ENCODE peak calls at places on chromosomes 11 and 22, in six cellular contexts. U, J, T, Z, O and X are unnamed samples.

GRCh38 chr11:66066751-66067150 is 3.3 kb upstream of the PACS1 start:
- DNase-seq in U (no peak), J (no peak), T (no peak), Z (no peak), O (no peak), X (no peak)

GRCh38 chr11:27075192-27075591 is 34.6 kb downstream of the BBOX1 start:
- DNase-seq in U (no peak), J (no peak), T (no peak), Z (no peak), O (no peak), X (no peak)

GRCh38 chr11:92455221-92455790 is 230.7 kb downstream of the FAT3 start:
- DNase-seq in U (no peak), J (no peak), T (no peak), Z (no peak), O (no peak), X (no peak)

GRCh38 chr22:27401321-27401720 is 400.2 kb downstream of the MN1 start:
- DNase-seq in U (no peak), J (no peak), T (no peak), Z (no peak), O (no peak), X (no peak)

GRCh38 chr22:35521358-35522264 is 19.0 kb upstream of the RASD2 start:
- DNase-seq in U (no peak), J (peak; percentile 9), T (no peak), Z (no peak), O (peak; percentile 9), X (no peak)

GRCh38 chr11:84165139-84165538 is 879.0 kb upstream of the CCDC90B start:
- DNase-seq in U (no peak), J (no peak), T (no peak), Z (peak; percentile 24), O (no peak), X (no peak)

GRCh38 chr11:10625281-10625981 is 57.0 kb upstream of the LYVE1 start:
- DNase-seq in U (no peak), J (no peak), T (no peak), Z (no peak), O (no peak), X (no peak)

GRCh38 chr11:43554148-43554473 is 126.4 kb upstream of the HSD17B12 start:
- DNase-seq in U (no peak), J (no peak), T (no peak), Z (no peak), O (no peak), X (no peak)

GRCh38 chr11:61731956-61732675 is 20.3 kb upstream of the MYRF start:
- DNase-seq in U (no peak), J (no peak), T (no peak), Z (no peak), O (no peak), X (no peak)
- TF ChIP-seq CTCF in U (no peak), J (no peak), T (no peak), Z (no peak), O (no peak), X (no peak)

GRCh38 chr22:31610611-31611010 is 51.4 kb downstream of the PISD start:
- DNase-seq in U (no peak), J (no peak), T (no peak), Z (no peak), O (no peak), X (no peak)

GRCh38 chr22:31612891-31613285 is 49.1 kb downstream of the PISD start:
- DNase-seq in U (no peak), J (no peak), T (no peak), Z (no peak), O (no peak), X (no peak)

GRCh38 chr22:31613286-31613903 is 48.6 kb downstream of the PISD start:
- DNase-seq in U (no peak), J (no peak), T (no peak), Z (no peak), O (no peak), X (no peak)

GRCh38 chr22:31609716-31610115 is 52.3 kb downstream of the PISD start:
- DNase-seq in U (no peak), J (no peak), T (no peak), Z (no peak), O (no peak), X (no peak)

GRCh38 chr22:31611065-31611760 is 50.8 kb downstream of the PISD start:
- DNase-seq in U (no peak), J (no peak), T (no peak), Z (no peak), O (no peak), X (no peak)
- TF ChIP-seq CTCF in U (no peak), J (no peak), T (no peak), Z (no peak), O (no peak), X (no peak)

DNA sequence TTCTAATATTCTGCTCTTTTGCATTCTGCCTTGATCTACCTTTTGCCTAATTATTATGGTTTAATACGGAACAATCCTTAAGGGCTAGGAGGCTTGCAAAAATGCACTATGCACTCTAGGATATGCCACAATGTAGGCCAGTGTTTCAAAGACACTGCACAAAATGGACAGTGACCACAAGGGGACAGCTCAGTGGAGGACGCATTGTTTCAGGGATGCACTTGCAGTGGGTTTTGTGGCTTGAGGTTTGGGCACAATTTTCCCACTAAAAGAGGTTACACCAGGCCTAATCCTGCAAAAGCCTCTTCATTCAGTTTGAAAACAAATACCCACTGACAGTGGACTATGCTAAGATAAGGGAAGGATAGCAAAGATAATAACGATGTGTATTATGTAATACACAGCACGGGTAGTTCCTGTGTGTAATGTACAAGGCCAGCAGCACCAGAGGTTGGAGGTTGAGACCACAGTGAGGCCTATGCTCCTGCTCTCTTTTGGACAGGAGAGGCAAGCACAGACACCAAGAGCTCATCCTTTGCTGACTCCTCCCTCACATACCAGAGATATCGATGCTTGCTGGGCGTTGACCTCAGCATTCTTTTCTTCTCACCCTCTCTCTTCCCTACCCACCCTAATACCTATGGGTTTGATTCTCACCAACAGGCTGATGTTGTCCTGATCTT is 12.7 kb downstream of the MAP6 start:
- DNase-seq in U (no peak), J (no peak), T (no peak), Z (no peak), O (peak; percentile 34), X (no peak)
- TF ChIP-seq CTCF in U (no peak), J (no peak), T (no peak), Z (no peak), O (no peak), X (no peak)

DNA sequence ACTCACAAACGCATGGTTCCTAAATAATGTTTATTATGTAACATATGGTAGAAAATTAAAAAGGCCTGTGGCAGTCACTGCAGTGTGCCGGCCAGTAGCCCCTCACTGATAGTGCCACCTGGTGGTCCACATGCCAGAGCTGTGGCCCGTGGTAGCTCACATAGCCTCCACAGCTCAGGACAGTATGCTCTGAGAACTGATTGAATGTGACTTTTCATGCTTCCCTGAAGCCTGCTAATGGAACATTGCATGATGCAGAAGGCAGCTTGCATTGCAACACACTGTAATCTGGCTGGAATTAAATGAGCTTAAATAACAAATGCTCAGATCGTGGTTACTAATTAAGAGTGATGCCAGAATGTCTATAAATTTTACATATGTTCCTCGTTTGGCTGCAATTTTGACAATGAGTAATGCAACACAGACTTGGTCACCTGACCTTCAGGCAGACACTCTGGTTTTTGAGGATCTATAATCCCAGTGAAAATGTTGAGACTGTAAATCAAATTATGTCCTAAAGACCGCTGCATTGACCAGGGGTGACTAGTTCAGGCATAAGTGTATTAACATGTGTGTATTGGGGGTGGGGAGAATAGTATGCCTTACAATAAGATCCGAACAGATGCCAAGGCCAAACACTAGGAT is 566.4 kb downstream of the METTL15 start:
- DNase-seq in U (no peak), J (peak; percentile 45), T (peak; percentile 98), Z (no peak), O (no peak), X (peak; percentile 47)
- TF ChIP-seq CTCF in U (no peak), J (peak; percentile 65), T (peak; percentile 89), Z (peak; percentile 42), O (no peak), X (peak; percentile 18)

GRCh38 chr11:114159802-114160588 is 100.5 kb downstream of the ZBTB16 start:
- DNase-seq in U (peak; percentile 99), J (peak; percentile 99), T (peak; percentile 85), Z (peak; percentile 96), O (peak; percentile 95), X (peak; percentile 93)
- TF ChIP-seq CTCF in U (no peak), J (no peak), T (no peak), Z (no peak), O (no peak), X (no peak)

GRCh38 chr11:79427126-79427525 is 13.7 kb downstream of the TENM4 start:
- DNase-seq in U (no peak), J (no peak), T (no peak), Z (no peak), O (no peak), X (no peak)

GRCh38 chr11:79428406-79428805 is 12.4 kb downstream of the TENM4 start:
- DNase-seq in U (no peak), J (no peak), T (no peak), Z (no peak), O (no peak), X (no peak)

GRCh38 chr11:79434263-79434662 is 6.6 kb downstream of the TENM4 start:
- DNase-seq in U (no peak), J (no peak), T (no peak), Z (no peak), O (no peak), X (no peak)

GRCh38 chr11:79431535-79431934 is 9.3 kb downstream of the TENM4 start:
- DNase-seq in U (no peak), J (peak; percentile 33), T (no peak), Z (no peak), O (peak; percentile 82), X (no peak)

GRCh38 chr11:79430280-79430679 is 10.6 kb downstream of the TENM4 start:
- DNase-seq in U (no peak), J (no peak), T (no peak), Z (no peak), O (no peak), X (no peak)
- TF ChIP-seq CTCF in U (no peak), J (peak; percentile 16), T (no peak), Z (peak; percentile 12), O (no peak), X (no peak)

GRCh38 chr11:17635551-17635938 is 83.8 kb upstream of the MYOD1 start:
- DNase-seq in U (no peak), J (no peak), T (no peak), Z (no peak), O (no peak), X (no peak)
- TF ChIP-seq CTCF in U (no peak), J (no peak), T (no peak), Z (no peak), O (no peak), X (no peak)

GRCh38 chr11:62195945-62196344 is 5.9 kb downstream of the SCGB1D1 start:
- DNase-seq in U (no peak), J (no peak), T (no peak), Z (no peak), O (no peak), X (no peak)
- TF ChIP-seq CTCF in U (no peak), J (no peak), T (no peak), Z (no peak), O (no peak), X (no peak)

GRCh38 chr11:70790671-70791300 is 392.5 kb downstream of the CTTN start:
- DNase-seq in U (peak; percentile 28), J (no peak), T (no peak), Z (no peak), O (no peak), X (no peak)
- TF ChIP-seq CTCF in U (no peak), J (peak; percentile 51), T (no peak), Z (no peak), O (no peak), X (no peak)